ENCODE peak calls at places on chromosomes 16 and 17, in ten cellular contexts. O is GM06990; F is GM23248; R is neural progenitor cell; A is cardiac fibroblast; P is NCI-H1105; H is choroid plexus epithelial cell; N is MM.1S; T is AG08395; K is activated CD8-positive, alpha-beta memory T cell treated with anti-CD3 and anti-CD28 coated beads, Interleukin-2, amount 10 ng/mL, durations not matched to agents 7 days and 5 days. Z is an unnamed sample.

GRCh38 chr16:75385507-75386152 is 47.7 kb downstream of the CFDP1 start:
- DNase-seq in O (peak), F (peak), R (peak), A (peak), P (peak), H (peak), N (peak), T (peak), K (no peak), Z (no peak)

GRCh38 chr17:79024901-79025737 is 1.1 kb downstream of the C1QTNF1 start:
- DNase-seq in O (no peak), F (peak), R (no peak), A (peak), P (no peak), H (no peak), N (no peak), T (no peak), K (no peak), Z (peak)

GRCh38 chr16:30004424-30004776 is 6.4 kb downstream of the DOC2A start:
- DNase-seq in O (no peak), F (no peak), R (no peak), A (no peak), P (peak), H (no peak), N (no peak), T (no peak), K (no peak), Z (no peak)

GRCh38 chr16:89217388-89218191 is at the start of gene ZNF778:
- DNase-seq in O (peak), F (peak), R (peak), A (peak), P (peak), H (peak), N (peak), T (peak), K (peak), Z (peak)

GRCh38 chr16:67942200-67942509 is 1.8 kb downstream of the LCAT start:
- DNase-seq in O (no peak), F (peak), R (peak), A (peak), P (no peak), H (peak), N (peak), T (peak), K (peak), Z (no peak)

GRCh38 chr17:76276461-76277299 is 11.5 kb downstream of the UBALD2 start:
- DNase-seq in O (no peak), F (peak), R (no peak), A (peak), P (no peak), H (no peak), N (no peak), T (peak), K (peak), Z (no peak)

GRCh38 chr17:50834126-50834785 is 1.1 kb upstream of the WFIKKN2 start:
- DNase-seq in O (no peak), F (no peak), R (no peak), A (no peak), P (no peak), H (no peak), N (no peak), T (no peak), K (no peak), Z (no peak)

GRCh38 chr17:30551666-30552339 is 74.6 kb downstream of the GOSR1 start:
- DNase-seq in O (no peak), F (no peak), R (no peak), A (no peak), P (no peak), H (no peak), N (no peak), T (no peak), K (no peak), Z (no peak)

GRCh38 chr17:33676444-33676843 is 383.3 kb upstream of the ASIC2 start:
- DNase-seq in O (no peak), F (no peak), R (no peak), A (no peak), P (no peak), H (no peak), N (no peak), T (no peak), K (no peak), Z (no peak)

GRCh38 chr17:4790705-4791088 is 1.9 kb downstream of the GLTPD2 start:
- DNase-seq in O (no peak), F (no peak), R (no peak), A (no peak), P (no peak), H (no peak), N (no peak), T (no peak), K (no peak), Z (no peak)

GRCh38 chr16:89476811-89477261 is 13.5 kb downstream of the ANKRD11 start:
- DNase-seq in O (peak), F (no peak), R (no peak), A (no peak), P (no peak), H (no peak), N (no peak), T (no peak), K (no peak), Z (no peak)

GRCh38 chr16:57818377-57819055 is 16.2 kb upstream of the KIFC3 start:
- DNase-seq in O (no peak), F (no peak), R (no peak), A (no peak), P (peak), H (no peak), N (no peak), T (no peak), K (no peak), Z (no peak)

GRCh38 chr16:89368604-89369249 is 121.6 kb downstream of the ANKRD11 start:
- DNase-seq in O (no peak), F (no peak), R (no peak), A (no peak), P (no peak), H (no peak), N (no peak), T (no peak), K (no peak), Z (no peak)

Z was measured in right cardiac atrium.